ENCODE peak calls at places on chromosomes 4 and X, in five cellular contexts. D is IMR-90, Q is SK-N-SH, V is K562, W is GM12878. A is an unnamed sample.

GRCh38 chr4:100106982-100107381 is 83.3 kb downstream of the DDIT4L start:
- DNase-seq in Q (no peak), D (no peak), V (no peak), W (peak), A (no peak)

GRCh38 chrX:72255445-72255844 is 16.6 kb upstream of the ERCC6L start:
- DNase-seq in W (no peak), V (no peak), D (no peak), Q (no peak), A (no peak)

GRCh38 chrX:1535241-1536041 is 1.5 kb downstream of the P2RY8 start:
- DNase-seq in D (no peak), Q (no peak), V (no peak), W (peak), A (no peak)

GRCh38 chr4:2141022-2141761 is 82.1 kb downstream of the NAT8L start:
- DNase-seq in V (no peak), D (no peak), Q (no peak), W (peak), A (no peak)

GRCh38 chrX:15737188-15737956 is 698 bp upstream of the CA5B start:
- DNase-seq in W (no peak), Q (no peak), V (no peak), D (peak), A (no peak)

GRCh38 chrX:11329016-11329415 is 35.8 kb downstream of the AMELX start:
- DNase-seq in V (no peak), W (no peak), Q (no peak), D (peak), A (no peak)

GRCh38 chr4:173202395-173202794 is 33.8 kb downstream of the GALNT7 start:
- DNase-seq in V (no peak), W (no peak), D (no peak), Q (no peak), A (no peak)

GRCh38 chr4:146478009-146478408 is 43.7 kb downstream of the SLC10A7 start:
- DNase-seq in W (no peak), Q (peak), D (no peak), V (no peak), A (no peak)

GRCh38 chr4:98522603-98523395 is 135.6 kb downstream of the TSPAN5 start:
- DNase-seq in D (peak), Q (no peak), W (no peak), V (no peak), A (peak)

GRCh38 chr4:26936284-26937065 is 75.8 kb downstream of the STIM2 start:
- DNase-seq in V (peak), W (no peak), Q (no peak), D (peak), A (peak)

GRCh38 chrX:111823068-111823467 is 52.9 kb upstream of the TRPC5OS start:
- DNase-seq in W (no peak), D (peak), V (peak), Q (peak), A (peak)

GRCh38 chr4:60780874-60781273 is 419.3 kb upstream of the ADGRL3 start:
- DNase-seq in Q (no peak), W (no peak), V (no peak), D (peak), A (no peak)

GRCh38 chrX:151912780-151913179 is at the start of gene MAGEA4:
- DNase-seq in V (no peak), D (no peak), Q (no peak), W (no peak), A (no peak)

GRCh38 chrX:151912221-151912620 is 468 bp upstream of the MAGEA4 start:
- DNase-seq in W (no peak), Q (no peak), D (no peak), V (no peak), A (no peak)
- TF ChIP-seq RCOR1 in W (no peak), Q (no peak), D (no peak), V (no peak), A (no peak)

DNA sequence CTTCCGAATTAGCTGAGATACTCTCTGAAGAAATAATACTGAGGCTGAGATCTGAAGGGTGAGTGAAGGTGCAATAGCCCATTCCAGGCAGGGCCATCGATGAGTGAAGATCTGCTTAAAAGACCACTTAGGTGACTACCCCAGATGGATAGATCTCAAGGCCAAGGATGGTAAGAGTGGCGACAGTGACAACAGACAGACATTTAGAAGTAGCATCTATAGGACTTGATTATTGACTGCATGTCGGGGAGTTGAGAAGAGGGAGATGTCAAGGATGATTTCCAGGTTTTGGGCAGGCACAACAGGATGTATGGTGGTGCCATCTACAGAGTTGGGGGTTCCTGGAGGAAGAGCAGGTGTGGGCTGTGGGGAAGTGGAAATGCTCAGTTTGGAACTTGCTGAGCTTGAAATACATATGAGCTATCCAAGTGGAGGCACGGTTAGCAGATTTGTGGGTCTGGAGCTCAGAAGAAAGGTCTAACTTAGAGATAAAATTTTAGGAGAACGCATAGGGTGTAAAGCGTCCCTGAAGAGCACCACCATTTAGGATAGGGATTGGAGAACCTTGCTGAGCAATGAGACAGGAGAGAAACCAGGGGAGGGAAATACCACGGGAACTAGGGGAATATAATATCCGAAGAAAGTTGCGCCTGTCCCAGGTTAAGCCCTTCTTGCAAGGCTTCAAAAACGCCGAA is 712 bp downstream of the UFSP2 start:
- DNase-seq in V (no peak), W (no peak), D (peak), Q (no peak), A (no peak)
- TF ChIP-seq RCOR1 in V (no peak), W (no peak), D (no peak), Q (no peak), A (no peak)

GRCh38 chrX:108022491-108023089 is 22.3 kb upstream of the VSIG1 start:
- DNase-seq in Q (no peak), V (no peak), D (peak), W (no peak), A (no peak)

GRCh38 chrX:108020631-108021030 is 24.2 kb upstream of the VSIG1 start:
- DNase-seq in Q (no peak), V (peak), D (peak), W (no peak), A (peak)

GRCh38 chrX:108029928-108030711 is 14.7 kb upstream of the VSIG1 start:
- DNase-seq in D (no peak), V (no peak), W (no peak), Q (no peak), A (no peak)

GRCh38 chrX:108028854-108029253 is 16.0 kb upstream of the VSIG1 start:
- DNase-seq in V (no peak), D (no peak), W (no peak), Q (no peak), A (no peak)

GRCh38 chrX:108025954-108026616 is 18.8 kb upstream of the VSIG1 start:
- DNase-seq in Q (no peak), V (no peak), D (no peak), W (no peak), A (no peak)
- TF ChIP-seq RCOR1 in Q (no peak), V (no peak), D (no peak), W (no peak), A (no peak)

DNA sequence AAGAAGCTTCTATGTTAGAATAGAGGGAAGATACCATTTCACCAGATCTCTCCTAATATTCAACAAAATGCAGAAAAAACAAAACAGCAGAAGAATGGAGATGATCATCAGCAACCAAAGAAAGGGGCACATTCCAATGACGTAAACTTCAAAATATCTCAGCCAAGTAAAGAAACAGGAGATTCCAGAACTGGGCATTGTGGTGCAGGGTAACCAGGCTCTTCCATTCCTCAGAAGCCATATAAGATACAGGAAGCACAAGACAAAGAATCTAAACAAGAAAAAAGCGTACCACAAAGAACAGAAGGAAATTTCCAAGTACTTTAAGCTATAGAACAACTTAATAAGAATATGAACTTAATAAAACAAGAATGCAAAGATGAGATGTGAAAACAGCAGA is 6.9 kb upstream of the ARMCX4 start:
- DNase-seq in W (no peak), Q (no peak), D (no peak), V (no peak), A (no peak)
- TF ChIP-seq RCOR1 in W (no peak), Q (no peak), D (no peak), V (no peak), A (no peak)

GRCh38 chr4:67546971-67547370 is 1.7 kb upstream of the CENPC start:
- DNase-seq in V (no peak), W (no peak), Q (no peak), D (no peak), A (no peak)

GRCh38 chr4:67545996-67546356 is 673 bp upstream of the CENPC start:
- DNase-seq in D (no peak), W (no peak), V (no peak), Q (peak), A (no peak)

GRCh38 chr4:67545199-67545995 is at the start of gene CENPC:
- DNase-seq in D (peak), W (peak), Q (peak), V (peak), A (peak)

GRCh38 chr4:67550491-67551256 is 5.4 kb upstream of the CENPC start:
- DNase-seq in W (no peak), V (no peak), Q (no peak), D (no peak), A (no peak)

DNA sequence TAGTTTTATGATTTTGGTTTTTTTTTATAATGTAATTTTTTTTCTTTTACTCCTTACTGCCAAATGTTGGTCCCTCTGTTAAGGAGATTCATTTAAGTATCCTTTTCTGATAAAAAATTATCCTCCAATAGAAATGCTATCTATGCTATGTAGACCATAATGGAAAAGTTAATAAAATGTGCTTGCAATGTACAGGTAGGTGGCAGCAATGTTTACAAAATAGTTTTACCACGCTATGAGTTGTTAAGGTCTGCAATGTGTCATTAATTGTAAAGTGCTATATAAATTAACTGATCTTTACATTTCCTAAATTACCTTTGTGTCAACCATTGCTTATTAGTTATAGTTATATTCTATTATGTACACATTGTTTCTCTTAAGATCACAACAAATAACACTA is 3.8 kb upstream of the CENPC start:
- DNase-seq in Q (peak), W (no peak), D (no peak), V (no peak), A (no peak)
- TF ChIP-seq RCOR1 in Q (no peak), W (no peak), D (no peak), V (no peak), A (no peak)

GRCh38 chr4:118343501-118343900 is 9.3 kb downstream of the PRSS12 start:
- DNase-seq in Q (no peak), V (no peak), D (no peak), W (no peak), A (no peak)

GRCh38 chr4:118348886-118349285 is 3.9 kb downstream of the PRSS12 start:
- DNase-seq in Q (no peak), W (no peak), D (no peak), V (no peak), A (no peak)

GRCh38 chr4:118345813-118346212 is 7.0 kb downstream of the PRSS12 start:
- DNase-seq in V (no peak), D (peak), Q (no peak), W (no peak), A (no peak)

GRCh38 chr4:118344801-118345200 is 8.0 kb downstream of the PRSS12 start:
- DNase-seq in D (no peak), V (no peak), W (no peak), Q (no peak), A (no peak)

DNA sequence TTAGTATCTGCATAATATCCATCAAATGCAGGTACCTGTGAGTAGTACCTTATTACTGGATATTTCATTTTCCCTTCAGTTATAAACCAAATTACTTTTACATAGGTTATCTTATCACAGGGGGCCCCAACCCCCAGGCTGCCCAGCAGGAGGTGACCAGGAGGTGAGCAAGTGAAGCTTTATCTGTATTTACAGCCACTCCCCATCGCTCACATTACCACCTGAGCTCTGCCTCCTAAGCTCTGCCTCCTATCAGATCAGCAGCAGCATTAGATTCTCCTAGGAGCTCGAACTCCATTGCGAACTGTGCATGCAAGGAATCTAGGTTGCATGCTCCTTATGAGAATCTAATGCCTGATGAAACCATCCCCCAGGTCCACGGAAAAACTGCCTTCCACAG is 6.3 kb downstream of the PRSS12 start:
- DNase-seq in D (no peak), V (no peak), Q (no peak), W (no peak), A (no peak)
- TF ChIP-seq RCOR1 in D (no peak), V (no peak), Q (no peak), W (no peak), A (no peak)

A was measured in A549.